ENCODE peak calls at places on chromosomes 12 and 14, in nine cellular contexts. I is CD8-positive, alpha-beta T cell; W is fibroblast of lung; K is NCI-H510A treated with DMSO at 0.1 percent for 48 hours; T is EH; Z is AG04450; E is stimulated activated CD4-positive, alpha-beta T cell treated with anti-CD3 and anti-CD28 coated beads, Interleukin-12 subunit alpha, Interleukin-12 subunit beta, amount 100 ng/mL, for 4 hours; G is progenitor cell of endocrine pancreas; R is GM13977. S is an unnamed sample.

GRCh38 chr12:3171195-3171591 is 94.0 kb downstream of the TSPAN9 start:
- DNase-seq in W (peak; percentile 19), Z (no peak), E (no peak), G (no peak), R (no peak), K (no peak), I (no peak), T (no peak), S (peak; percentile 45)

GRCh38 chr12:75289678-75290200 is 40.4 kb downstream of the CAPS2 start:
- DNase-seq in K (no peak), W (peak; percentile 57), R (no peak), I (no peak), G (no peak), T (peak; percentile 22), Z (no peak), E (no peak), S (peak; percentile 31)

GRCh38 chr12:32776258-32776657 is 20.6 kb upstream of the YARS2 start:
- DNase-seq in E (no peak), T (no peak), R (no peak), K (no peak), G (no peak), W (no peak), I (no peak), Z (no peak), S (no peak)

GRCh38 chr12:50221228-50222008 is 54.2 kb upstream of the CERS5 start:
- DNase-seq in R (peak; percentile 27), K (peak; percentile 65), W (peak; percentile 96), I (no peak), E (no peak), Z (peak; percentile 86), G (no peak), T (peak; percentile 93), S (peak; percentile 91)

GRCh38 chr12:27505771-27506170 is 18.2 kb upstream of the PPFIBP1 start:
- DNase-seq in I (no peak), E (no peak), T (no peak), Z (no peak), R (no peak), W (no peak), K (no peak), G (no peak), S (peak; percentile 33)

GRCh38 chr14:23123419-23123818 is 4.4 kb upstream of the CEBPE start:
- DNase-seq in R (no peak), Z (no peak), I (no peak), E (no peak), W (peak; percentile 19), G (no peak), K (no peak), T (peak; percentile 21), S (no peak)

GRCh38 chr12:100127766-100128508 is 14.7 kb downstream of the BLTP3B start:
- DNase-seq in Z (peak; percentile 38), T (peak; percentile 71), G (no peak), K (no peak), W (peak; percentile 87), R (no peak), E (no peak), I (no peak), S (peak; percentile 82)

GRCh38 chr14:67413806-67414769 is 2.1 kb upstream of the PLEK2 start:
- DNase-seq in R (no peak), Z (peak; percentile 26), G (no peak), T (peak; percentile 90), K (no peak), W (peak; percentile 34), E (no peak), I (peak; percentile 15), S (peak; percentile 88)

GRCh38 chr14:91008759-91009409 is 51.6 kb downstream of the RPS6KA5 start:
- DNase-seq in K (peak; percentile 44), T (no peak), I (no peak), G (no peak), E (no peak), Z (no peak), R (no peak), W (peak; percentile 4), S (no peak)

GRCh38 chr12:597926-598568 is 65.2 kb downstream of the NINJ2 start:
- DNase-seq in G (no peak), E (no peak), I (no peak), T (no peak), Z (no peak), R (no peak), W (no peak), K (no peak), S (no peak)

GRCh38 chr14:102066041-102066451 is 20.8 kb downstream of the HSP90AA1 start:
- DNase-seq in W (no peak), T (no peak), K (no peak), I (no peak), G (no peak), Z (no peak), E (no peak), R (no peak), S (no peak)

GRCh38 chr12:115866909-115867525 is 410.5 kb downstream of the MED13L start:
- DNase-seq in Z (no peak), R (no peak), I (no peak), G (no peak), E (no peak), W (no peak), T (no peak), K (peak; percentile 55), S (no peak)

GRCh38 chr14:26163761-26164160 is 434.1 kb downstream of the NOVA1 start:
- DNase-seq in E (no peak), G (no peak), Z (no peak), W (peak; percentile 60), T (no peak), R (no peak), I (no peak), K (peak; percentile 73), S (peak; percentile 20)

GRCh38 chr14:55715889-55716288 is 135.9 kb downstream of the KTN1 start:
- DNase-seq in E (no peak), G (no peak), R (no peak), T (peak; percentile 97), K (no peak), W (peak; percentile 64), Z (no peak), I (no peak), S (peak; percentile 82)

GRCh38 chr12:104643921-104644669 is 187.3 kb downstream of the CHST11 start:
- DNase-seq in I (no peak), Z (no peak), E (no peak), G (no peak), R (peak; percentile 31), K (peak; percentile 91), T (no peak), W (no peak), S (no peak)

GRCh38 chr12:106841471-106842302 is 67.2 kb downstream of the RIC8B start:
- DNase-seq in I (peak; percentile 39), R (peak; percentile 39), E (peak; percentile 3), K (peak; percentile 59), Z (no peak), G (no peak), T (peak; percentile 66), W (peak; percentile 72), S (peak; percentile 45)

GRCh38 chr12:46442239-46442638 is 69.7 kb upstream of the SLC38A2 start:
- DNase-seq in R (no peak), Z (no peak), T (peak; percentile 70), W (peak; percentile 50), G (no peak), I (no peak), E (no peak), K (no peak), S (peak; percentile 82)